ENCODE peak calls at places on chromosomes 13 and 19, in nine cellular contexts. L, J, D, B, R, Y, O, X and A are unnamed samples.

GRCh38 chr13:73366241-73366640 is 307.4 kb downstream of the KLF5 start:
- DNase-seq in L (no peak), B (no peak), D (no peak), J (no peak), Y (no peak), R (no peak), X (no peak), O (no peak), A (no peak)

GRCh38 chr19:42469311-42470239 is 26.8 kb upstream of the CXCL17 start:
- DNase-seq in O (no peak), D (no peak), L (peak; percentile 19), J (no peak), Y (no peak), X (no peak), B (no peak), R (no peak), A (no peak)

GRCh38 chr19:2556221-2557092 is 80.5 kb downstream of the GADD45B start:
- DNase-seq in B (no peak), O (no peak), R (no peak), D (no peak), L (no peak), X (no peak), J (no peak), Y (no peak), A (no peak)

GRCh38 chr19:48296963-48297734 is 27.3 kb downstream of the ZNF114 start:
- DNase-seq in D (no peak), J (no peak), Y (no peak), X (no peak), R (no peak), B (no peak), O (no peak), L (no peak), A (no peak)

GRCh38 chr19:49415102-49415809 is 8.0 kb downstream of the PTH2 start:
- DNase-seq in J (no peak), O (no peak), Y (no peak), R (no peak), X (no peak), D (no peak), L (peak; percentile 31), B (no peak), A (no peak)

GRCh38 chr19:2331601-2332246 is 3.2 kb downstream of the SPPL2B start:
- DNase-seq in B (no peak), L (no peak), J (no peak), X (no peak), R (no peak), O (no peak), Y (no peak), D (no peak), A (no peak)

GRCh38 chr13:80011448-80012212 is 329.3 kb downstream of the SPRY2 start:
- DNase-seq in Y (no peak), O (no peak), D (no peak), R (no peak), X (no peak), J (no peak), B (peak; percentile 4), L (peak; percentile 64), A (no peak)

GRCh38 chr13:34816118-34816517 is 126.0 kb upstream of the NBEA start:
- DNase-seq in D (no peak), B (no peak), J (no peak), Y (no peak), X (no peak), R (no peak), L (no peak), O (no peak), A (no peak)

GRCh38 chr19:1151917-1152601 is 22.0 kb downstream of the SBNO2 start:
- DNase-seq in J (no peak), D (no peak), L (no peak), R (no peak), B (no peak), O (peak; percentile 81), X (no peak), Y (no peak), A (no peak)

GRCh38 chr19:2270157-2270571 is 11.8 kb downstream of the PEAK3 start:
- DNase-seq in D (no peak), R (no peak), B (no peak), J (peak; percentile 48), Y (no peak), L (no peak), X (no peak), O (no peak), A (no peak)

GRCh38 chr13:69704311-69704710 is 403.3 kb upstream of the ATXN8OS start:
- DNase-seq in D (no peak), L (peak; percentile 4), X (no peak), O (no peak), J (no peak), B (peak; percentile 54), R (no peak), Y (no peak), A (no peak)

GRCh38 chr19:23273594-23274412 is 23.6 kb upstream of the ZNF724 start:
- DNase-seq in B (peak; percentile 63), L (peak; percentile 89), D (peak; percentile 88), Y (peak; percentile 72), R (peak; percentile 89), J (peak; percentile 91), X (peak; percentile 90), O (peak; percentile 92), A (peak; percentile 94)

GRCh38 chr13:98978280-98978679 is 416 bp upstream of the DOCK9 start:
- DNase-seq in O (no peak), J (no peak), B (peak; percentile 74), L (peak; percentile 65), D (no peak), R (no peak), X (no peak), Y (peak; percentile 63), A (no peak)

GRCh38 chr13:95862401-95862800 is 185.5 kb downstream of the DNAJC3 start:
- DNase-seq in Y (no peak), O (no peak), J (no peak), X (no peak), B (no peak), D (no peak), L (no peak), R (no peak), A (no peak)

GRCh38 chr19:39506944-39507714 is 7.8 kb upstream of the SELENOV start:
- DNase-seq in Y (peak; percentile 16), X (peak; percentile 91), D (peak; percentile 87), R (peak; percentile 55), B (no peak), L (peak; percentile 67), O (no peak), J (peak; percentile 48), A (peak; percentile 78)

GRCh38 chr13:70173236-70173959 is 65.1 kb upstream of the KLHL1 start:
- DNase-seq in R (no peak), D (no peak), Y (no peak), B (no peak), X (peak; percentile 58), L (no peak), O (no peak), J (no peak), A (no peak)

GRCh38 chr13:72726721-72727416 is 560 bp downstream of the MZT1 start:
- DNase-seq in O (peak; percentile 51), L (no peak), Y (no peak), B (no peak), X (peak; percentile 8), J (peak; percentile 36), R (peak; percentile 32), D (peak; percentile 57), A (peak; percentile 3)